ENCODE peak calls at places on chromosomes 7 and 10, in eight cellular contexts. M is cerebellum, A is GM19239, F is fibroblast of gingiva, D is HS-5, O is thyroid gland, Y is lung microvascular endothelial cell, K is progenitor cell of endocrine pancreas. R is an unnamed sample.

GRCh38 chr7:114048386-114049235 is 129.8 kb upstream of the PPP1R3A start:
- DNase-seq in M (no peak), A (peak), F (peak), D (peak), O (peak), Y (peak), K (no peak), R (no peak)

GRCh38 chr7:104362756-104363155 is 34.4 kb downstream of the LHFPL3 start:
- DNase-seq in M (no peak), A (no peak), F (no peak), D (no peak), O (no peak), Y (no peak), K (no peak), R (no peak)

GRCh38 chr10:6234371-6234770 is 31.6 kb downstream of the PFKFB3 start:
- DNase-seq in M (no peak), A (no peak), F (no peak), D (no peak), O (no peak), Y (no peak), K (no peak), R (no peak)

GRCh38 chr10:124318811-124319210 is 99.9 kb downstream of the OAT start:
- DNase-seq in M (no peak), A (no peak), F (no peak), D (no peak), O (no peak), Y (no peak), K (no peak), R (no peak)

GRCh38 chr10:103548006-103548405 is 54.5 kb downstream of the NEURL1 start:
- DNase-seq in M (no peak), A (no peak), F (no peak), D (no peak), O (no peak), Y (no peak), K (no peak), R (no peak)

GRCh38 chr10:62268399-62269076 is at the start of gene RTKN2:
- DNase-seq in M (peak), A (peak), F (peak), D (no peak), O (peak), Y (peak), K (peak), R (peak)

GRCh38 chr10:117166420-117167345 is 28.6 kb upstream of the VAX1 start:
- DNase-seq in M (no peak), A (no peak), F (no peak), D (no peak), O (no peak), Y (no peak), K (no peak), R (peak)

GRCh38 chr7:78690174-78690573 is 763.3 kb downstream of the MAGI2 start:
- DNase-seq in M (no peak), A (no peak), F (peak), D (no peak), O (no peak), Y (no peak), K (no peak), R (no peak)

GRCh38 chr7:7486362-7486761 is 49.3 kb downstream of the COL28A1 start:
- DNase-seq in M (no peak), A (no peak), F (no peak), D (no peak), O (no peak), Y (no peak), K (no peak), R (no peak)

GRCh38 chr7:38312776-38313175 is 39.3 kb upstream of the TARP start:
- DNase-seq in M (no peak), A (no peak), F (no peak), D (no peak), O (no peak), Y (no peak), K (no peak), R (no peak)

GRCh38 chr7:156494960-156495359 is 145.6 kb upstream of the RNF32 start:
- DNase-seq in M (no peak), A (no peak), F (no peak), D (no peak), O (no peak), Y (no peak), K (no peak), R (no peak)

GRCh38 chr7:151692721-151693120 is 173.0 kb upstream of the RHEB start:
- DNase-seq in M (no peak), A (no peak), F (no peak), D (no peak), O (no peak), Y (no peak), K (no peak), R (no peak)

GRCh38 chr10:101050206-101051069 is 11.4 kb upstream of the KAZALD1 start:
- DNase-seq in M (peak), A (no peak), F (no peak), D (no peak), O (peak), Y (peak), K (peak), R (no peak)

GRCh38 chr10:114900658-114901057 is 37.3 kb upstream of the TRUB1 start:
- DNase-seq in M (no peak), A (no peak), F (no peak), D (no peak), O (no peak), Y (no peak), K (no peak), R (no peak)